ENCODE peak calls at places on chromosomes 7 and 10, in five cellular contexts. One of them, this sample, is unnamed. For H3K27me3, the result is how much of the 10 kb centered on the place peaks cover.

GRCh38 chr7:151341357-151342101 is at the start of gene NUB1:
- DNase-seq in GM23248: peak
- DNase-seq in HL-60: peak
- DNase-seq in CD8-positive, alpha-beta memory T cell: peak
- DNase-seq in suprapubic skin: peak
- DNase-seq in this sample: peak

GRCh38 chr7:41319601-41320000 is 383.3 kb downstream of the INHBA start:
- DNase-seq in GM23248: peak
- DNase-seq in HL-60: no peak
- DNase-seq in CD8-positive, alpha-beta memory T cell: no peak
- DNase-seq in suprapubic skin: no peak
- DNase-seq in this sample: no peak

GRCh38 chr7:16063691-16064090 is 357.6 kb downstream of the CRPPA start:
- DNase-seq in GM23248: peak
- DNase-seq in HL-60: no peak
- DNase-seq in CD8-positive, alpha-beta memory T cell: no peak
- DNase-seq in suprapubic skin: no peak
- DNase-seq in this sample: no peak

GRCh38 chr7:98251251-98251843 is 685 bp downstream of the TECPR1 start:
- DNase-seq in GM23248: peak
- DNase-seq in HL-60: peak
- DNase-seq in CD8-positive, alpha-beta memory T cell: peak
- DNase-seq in suprapubic skin: no peak
- DNase-seq in this sample: peak

GRCh38 chr7:29207023-29207422 is 12.4 kb downstream of the CHN2 start:
- DNase-seq in GM23248: no peak
- DNase-seq in HL-60: no peak
- DNase-seq in CD8-positive, alpha-beta memory T cell: no peak
- DNase-seq in suprapubic skin: no peak
- DNase-seq in this sample: no peak

GRCh38 chr10:58486821-58487220 is 25.9 kb upstream of the BICC1 start:
- DNase-seq in GM23248: peak
- DNase-seq in HL-60: no peak
- DNase-seq in CD8-positive, alpha-beta memory T cell: no peak
- DNase-seq in suprapubic skin: no peak
- DNase-seq in this sample: no peak

GRCh38 chr10:78381072-78381471 is 347.4 kb downstream of the RPS24 start:
- DNase-seq in GM23248: no peak
- DNase-seq in HL-60: no peak
- DNase-seq in CD8-positive, alpha-beta memory T cell: no peak
- DNase-seq in suprapubic skin: no peak
- DNase-seq in this sample: no peak

GRCh38 chr7:66353547-66353946 is 148.4 kb downstream of the TPST1 start:
- DNase-seq in GM23248: peak
- DNase-seq in HL-60: no peak
- DNase-seq in CD8-positive, alpha-beta memory T cell: no peak
- DNase-seq in suprapubic skin: no peak
- DNase-seq in this sample: no peak

GRCh38 chr7:66187894-66188293 is 17.2 kb upstream of the TPST1 start:
- DNase-seq in GM23248: peak
- DNase-seq in HL-60: no peak
- DNase-seq in CD8-positive, alpha-beta memory T cell: no peak
- DNase-seq in suprapubic skin: peak
- DNase-seq in this sample: no peak

GRCh38 chr7:155813125-155813524 is 862 bp upstream of the SHH start:
- DNase-seq in GM23248: no peak
- DNase-seq in HL-60: no peak
- DNase-seq in CD8-positive, alpha-beta memory T cell: no peak
- DNase-seq in suprapubic skin: no peak
- DNase-seq in this sample: no peak
- H3K27me3 ChIP-seq in GM23248: half or more
- H3K27me3 ChIP-seq in HL-60: half or more
- H3K27me3 ChIP-seq in CD8-positive, alpha-beta memory T cell: under half
- H3K27me3 ChIP-seq in suprapubic skin: half or more
- H3K27me3 ChIP-seq in this sample: half or more

DNA sequence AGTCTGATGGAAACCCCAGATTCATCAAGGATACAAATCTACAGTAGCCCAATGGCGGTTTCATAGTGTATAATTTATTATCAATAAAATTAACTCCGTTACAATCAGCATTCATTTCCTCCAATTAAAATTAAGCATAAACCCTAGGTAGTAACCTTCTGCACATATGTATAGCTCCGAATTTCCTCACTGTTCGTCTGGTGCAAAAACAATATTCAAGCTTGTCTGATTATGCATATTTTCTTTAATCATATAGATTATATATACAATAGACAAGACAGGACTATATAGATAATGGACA is 2.8 kb downstream of the HOXA9 start:
- DNase-seq in GM23248: peak
- DNase-seq in HL-60: no peak
- DNase-seq in CD8-positive, alpha-beta memory T cell: no peak
- DNase-seq in suprapubic skin: no peak
- DNase-seq in this sample: no peak
- H3K27me3 ChIP-seq in GM23248: under half
- H3K27me3 ChIP-seq in HL-60: half or more
- H3K27me3 ChIP-seq in CD8-positive, alpha-beta memory T cell: half or more
- H3K27me3 ChIP-seq in suprapubic skin: under half
- H3K27me3 ChIP-seq in this sample: half or more

GRCh38 chr7:128166603-128167315 is 74.3 kb upstream of the LEP start:
- DNase-seq in GM23248: peak
- DNase-seq in HL-60: no peak
- DNase-seq in CD8-positive, alpha-beta memory T cell: no peak
- DNase-seq in suprapubic skin: no peak
- DNase-seq in this sample: no peak

GRCh38 chr7:128167316-128167691 is 73.8 kb upstream of the LEP start:
- DNase-seq in GM23248: peak
- DNase-seq in HL-60: peak
- DNase-seq in CD8-positive, alpha-beta memory T cell: no peak
- DNase-seq in suprapubic skin: no peak
- DNase-seq in this sample: no peak

GRCh38 chr7:128164955-128165670 is 76.0 kb upstream of the LEP start:
- DNase-seq in GM23248: no peak
- DNase-seq in HL-60: no peak
- DNase-seq in CD8-positive, alpha-beta memory T cell: no peak
- DNase-seq in suprapubic skin: peak
- DNase-seq in this sample: no peak

GRCh38 chr7:128164061-128164954 is 76.8 kb upstream of the LEP start:
- DNase-seq in GM23248: peak
- DNase-seq in HL-60: no peak
- DNase-seq in CD8-positive, alpha-beta memory T cell: no peak
- DNase-seq in suprapubic skin: peak
- DNase-seq in this sample: no peak

GRCh38 chr7:128165927-128166420 is 75.1 kb upstream of the LEP start:
- DNase-seq in GM23248: no peak
- DNase-seq in HL-60: no peak
- DNase-seq in CD8-positive, alpha-beta memory T cell: no peak
- DNase-seq in suprapubic skin: peak
- DNase-seq in this sample: no peak
- H3K27me3 ChIP-seq in GM23248: under half
- H3K27me3 ChIP-seq in HL-60: under half
- H3K27me3 ChIP-seq in CD8-positive, alpha-beta memory T cell: under half
- H3K27me3 ChIP-seq in suprapubic skin: half or more
- H3K27me3 ChIP-seq in this sample: under half

DNA sequence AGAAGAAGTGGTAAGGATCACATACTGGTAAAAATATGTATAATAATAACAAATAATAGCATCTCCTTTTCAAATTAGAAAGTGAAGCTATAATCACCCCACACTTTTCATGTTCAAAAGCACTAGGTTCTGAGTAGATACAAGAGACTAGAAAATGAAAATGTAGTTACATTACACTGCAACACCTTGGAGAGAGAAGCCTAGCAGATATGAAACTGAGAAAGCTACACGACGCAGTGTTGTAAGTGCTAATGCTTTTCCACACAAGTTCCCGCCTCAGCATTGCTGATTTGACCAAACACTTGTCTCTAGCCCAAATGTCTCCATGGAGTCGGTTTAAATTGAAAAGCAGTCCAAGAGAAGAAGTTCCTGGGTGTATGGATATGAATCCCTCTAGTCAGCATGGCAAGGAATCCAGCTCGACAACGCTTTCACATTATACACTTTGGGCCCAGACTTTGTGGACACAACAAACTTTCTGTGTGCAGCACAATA is 1.7 kb downstream of the PDE1C start:
- DNase-seq in GM23248: no peak
- DNase-seq in HL-60: no peak
- DNase-seq in CD8-positive, alpha-beta memory T cell: no peak
- DNase-seq in suprapubic skin: no peak
- DNase-seq in this sample: no peak
- H3K27me3 ChIP-seq in GM23248: under half
- H3K27me3 ChIP-seq in HL-60: under half
- H3K27me3 ChIP-seq in CD8-positive, alpha-beta memory T cell: under half
- H3K27me3 ChIP-seq in suprapubic skin: under half
- H3K27me3 ChIP-seq in this sample: under half

GRCh38 chr7:132073920-132074589 is 502.2 kb downstream of the PLXNA4 start:
- DNase-seq in GM23248: no peak
- DNase-seq in HL-60: no peak
- DNase-seq in CD8-positive, alpha-beta memory T cell: no peak
- DNase-seq in suprapubic skin: no peak
- DNase-seq in this sample: no peak
- H3K27me3 ChIP-seq in GM23248: under half
- H3K27me3 ChIP-seq in HL-60: under half
- H3K27me3 ChIP-seq in CD8-positive, alpha-beta memory T cell: under half
- H3K27me3 ChIP-seq in suprapubic skin: under half
- H3K27me3 ChIP-seq in this sample: under half